ENCODE peak calls at places on chromosomes 12 and 14, in seven cellular contexts. A is fibroblast of lung, T is mucosa of descending colon, M is bronchial epithelial cell, V is left lung, J is testis, W is fibroblast of mammary gland. Y is an unnamed sample.

GRCh38 chr14:23729720-23730387 is 93.7 kb downstream of the DHRS2 start:
- DNase-seq in A (no peak), T (no peak), M (no peak), V (no peak), J (no peak), W (no peak), Y (no peak)

GRCh38 chr12:69513297-69513696 is 43.1 kb downstream of the FRS2 start:
- DNase-seq in A (peak; percentile 75), T (no peak), M (no peak), V (no peak), J (no peak), W (no peak), Y (no peak)

GRCh38 chr14:23361320-23361719 is 3.7 kb downstream of the EFS start:
- DNase-seq in A (peak; percentile 63), T (no peak), M (peak; percentile 15), V (no peak), J (no peak), W (peak; percentile 60), Y (no peak)

GRCh38 chr12:70154960-70155589 is 88.2 kb upstream of the CNOT2 start:
- DNase-seq in A (no peak), T (no peak), M (no peak), V (no peak), J (no peak), W (peak; percentile 37), Y (no peak)

GRCh38 chr12:58202933-58203713 is 261.8 kb downstream of the ATP23 start:
- DNase-seq in A (no peak), T (no peak), M (no peak), V (no peak), J (no peak), W (peak; percentile 2), Y (peak; percentile 16)

GRCh38 chr12:52041695-52042123 is 9.5 kb upstream of the NR4A1 start:
- DNase-seq in A (no peak), T (no peak), M (no peak), V (no peak), J (peak; percentile 67), W (no peak), Y (no peak)

GRCh38 chr12:132617135-132617701 is 1.4 kb upstream of the P2RX2 start:
- DNase-seq in A (no peak), T (no peak), M (no peak), V (no peak), J (no peak), W (no peak), Y (no peak)

GRCh38 chr12:58414398-58414871 is 473.1 kb downstream of the ATP23 start:
- DNase-seq in A (peak; percentile 93), T (no peak), M (peak; percentile 94), V (no peak), J (no peak), W (peak; percentile 90), Y (no peak)

GRCh38 chr12:25591132-25591531 is 38.0 kb upstream of the LMNTD1 start:
- DNase-seq in A (no peak), T (no peak), M (no peak), V (no peak), J (no peak), W (peak; percentile 26), Y (no peak)

GRCh38 chr12:9064201-9064814 is 51.4 kb downstream of the A2M start:
- DNase-seq in A (peak; percentile 50), T (peak; percentile 71), M (peak; percentile 60), V (peak; percentile 89), J (peak; percentile 81), W (peak; percentile 44), Y (peak; percentile 74)
- TF ChIP-seq CTCF in A (no peak), T (no peak), M (peak; percentile 48), V (peak; percentile 10), J (peak; percentile 32), W (peak; percentile 37), Y (no peak)

DNA sequence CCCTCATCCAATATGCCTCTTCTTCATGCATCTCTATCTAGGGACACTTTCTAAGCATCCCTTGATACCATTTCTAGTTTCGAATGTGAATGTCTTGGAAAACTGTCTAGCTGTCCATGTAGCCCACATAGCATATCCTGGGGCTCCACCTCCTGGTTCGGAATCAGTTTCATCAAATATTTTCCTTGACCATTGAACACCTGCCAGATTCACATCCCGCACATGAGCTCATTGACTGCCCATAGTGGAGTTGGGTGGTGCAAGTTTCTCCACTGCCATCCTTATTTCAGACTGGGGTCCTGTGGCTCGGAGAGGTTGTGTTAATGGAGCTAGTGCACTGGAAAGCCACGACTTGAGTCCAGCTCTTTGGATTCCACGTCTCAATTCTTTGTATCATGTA is 58.6 kb upstream of the TMEM263 start:
- DNase-seq in A (no peak), T (no peak), M (no peak), V (no peak), J (no peak), W (peak; percentile 50), Y (no peak)
- TF ChIP-seq CTCF in A (no peak), T (no peak), M (no peak), V (no peak), J (no peak), W (peak; percentile 13), Y (no peak)

GRCh38 chr12:96652870-96653269 is 163.5 kb downstream of the CFAP54 start:
- DNase-seq in A (no peak), T (no peak), M (no peak), V (no peak), J (no peak), W (no peak), Y (no peak)

GRCh38 chr12:96658075-96658474 is 168.7 kb downstream of the CFAP54 start:
- DNase-seq in A (no peak), T (no peak), M (peak; percentile 5), V (no peak), J (no peak), W (no peak), Y (no peak)
- TF ChIP-seq CTCF in A (no peak), T (no peak), M (no peak), V (no peak), J (no peak), W (no peak), Y (no peak)

GRCh38 chr14:40280652-40281051 is 848.4 kb upstream of the FBXO33 start:
- DNase-seq in A (no peak), T (no peak), M (no peak), V (no peak), J (no peak), W (no peak), Y (no peak)
- TF ChIP-seq CTCF in A (no peak), T (no peak), M (no peak), V (no peak), J (no peak), W (no peak), Y (no peak)

DNA sequence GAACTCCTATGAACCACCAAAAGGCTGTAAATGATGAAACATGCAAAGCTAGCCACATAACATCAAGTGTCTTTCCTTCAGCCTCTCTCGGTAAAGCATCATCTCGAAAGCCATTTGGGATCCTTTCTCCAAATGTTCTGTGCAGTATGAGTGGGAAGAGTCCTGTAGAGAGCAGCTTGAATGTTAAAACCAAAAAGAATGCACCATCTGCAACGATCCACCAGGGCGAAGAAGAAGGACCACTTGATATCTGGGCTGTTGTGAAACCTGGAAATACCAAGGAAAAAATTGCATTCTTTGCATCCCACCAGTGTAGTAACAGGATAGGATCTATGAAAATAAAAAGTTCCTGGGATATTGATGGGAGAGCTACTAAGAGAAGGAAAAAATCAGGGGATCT is 61.2 kb downstream of the ATG14 start:
- DNase-seq in A (no peak), T (no peak), M (no peak), V (no peak), J (no peak), W (no peak), Y (no peak)
- TF ChIP-seq CTCF in A (no peak), T (no peak), M (no peak), V (no peak), J (no peak), W (no peak), Y (peak; percentile 12)

GRCh38 chr12:46292754-46293402 is 24.0 kb upstream of the SLC38A1 start:
- DNase-seq in A (no peak), T (no peak), M (no peak), V (no peak), J (no peak), W (peak; percentile 20), Y (no peak)
- TF ChIP-seq CTCF in A (peak; percentile 30), T (no peak), M (peak; percentile 17), V (no peak), J (no peak), W (peak; percentile 27), Y (no peak)

GRCh38 chr12:87953257-87953860 is 75.8 kb downstream of the C12orf50 start:
- DNase-seq in A (peak; percentile 53), T (no peak), M (peak; percentile 62), V (no peak), J (peak; percentile 25), W (peak; percentile 60), Y (no peak)
- TF ChIP-seq CTCF in A (peak; percentile 67), T (no peak), M (peak; percentile 44), V (no peak), J (peak; percentile 46), W (peak; percentile 61), Y (peak; percentile 58)

DNA sequence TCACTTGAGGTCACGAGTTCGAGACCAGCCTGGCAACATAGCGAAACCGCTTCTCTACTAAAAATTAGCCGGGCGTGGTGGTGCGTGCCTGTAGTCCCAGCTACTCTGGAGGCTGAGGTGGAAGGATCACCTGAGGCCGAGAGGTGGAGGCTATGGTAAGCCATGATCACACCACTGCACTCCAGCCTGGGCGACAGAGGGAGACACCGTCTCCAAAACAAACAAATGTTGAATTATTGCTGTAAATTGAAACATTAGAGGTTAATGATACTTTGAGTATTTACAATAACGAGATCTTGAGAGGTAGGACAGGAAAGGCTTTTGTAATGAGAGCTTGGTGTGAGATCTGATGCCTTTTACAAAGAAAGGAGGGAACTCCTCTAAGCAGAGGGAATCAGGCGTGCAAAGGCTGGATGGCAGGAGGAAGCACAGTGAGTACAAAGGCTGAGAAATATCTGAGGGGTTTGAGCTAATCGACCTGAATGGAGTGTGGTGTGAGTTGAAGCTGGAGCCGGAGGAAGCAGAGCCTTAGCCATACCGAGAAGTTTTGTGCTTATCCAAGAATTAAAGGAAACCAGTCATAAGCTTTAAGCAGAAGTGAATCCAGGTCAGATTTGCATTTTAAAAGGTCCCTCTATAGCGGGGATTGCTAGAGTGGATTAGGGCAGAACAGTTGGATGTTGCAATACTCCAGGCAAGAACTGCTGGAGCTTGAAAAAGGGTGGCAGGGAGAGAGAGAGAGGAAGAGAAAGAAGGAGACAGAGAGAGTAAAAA is 1.1 kb downstream of the RHNO1 start:
- DNase-seq in A (peak; percentile 27), T (no peak), M (peak; percentile 15), V (no peak), J (no peak), W (peak; percentile 40), Y (no peak)
- TF ChIP-seq CTCF in A (no peak), T (no peak), M (no peak), V (no peak), J (no peak), W (no peak), Y (no peak)

Y was measured in glutamatergic neuron.